ENCODE peak calls at places on chromosomes 3 and 15, in six cellular contexts. C is K562, B is HepG2, W is endothelial cell of umbilical vein, L is A549, K is GM12878. N is an unnamed sample.

GRCh38 chr3:9826815-9827574 is 16.8 kb downstream of the RPUSD3 start:
- DNase-seq in C (no peak), B (peak; percentile 29), W (no peak), L (peak; percentile 44), K (no peak), N (peak; percentile 69)

GRCh38 chr15:99507732-99508571 is 57.8 kb upstream of the MEF2A start:
- DNase-seq in C (no peak), B (no peak), W (no peak), L (no peak), K (no peak), N (peak; percentile 92)

GRCh38 chr15:77659350-77660321 is 26.9 kb upstream of the LINGO1 start:
- DNase-seq in C (peak; percentile 91), B (peak; percentile 74), W (peak; percentile 22), L (peak; percentile 91), K (no peak), N (peak; percentile 73)

GRCh38 chr3:154976072-154976983 is 103.8 kb upstream of the MME start:
- DNase-seq in C (no peak), B (no peak), W (no peak), L (no peak), K (no peak), N (no peak)

GRCh38 chr15:32641517-32642059 is at the start of gene SCG5:
- DNase-seq in C (peak; percentile 75), B (no peak), W (peak; percentile 13), L (no peak), K (no peak), N (no peak)

GRCh38 chr3:106542101-106542769 is 673.4 kb upstream of the CBLB start:
- DNase-seq in C (no peak), B (no peak), W (no peak), L (no peak), K (no peak), N (peak; percentile 40)

GRCh38 chr3:147244397-147244796 is 161.9 kb downstream of the ZIC4 start:
- DNase-seq in C (no peak), B (no peak), W (no peak), L (no peak), K (no peak), N (no peak)

GRCh38 chr3:113242091-113242581 is 30.8 kb downstream of the BOC start:
- DNase-seq in C (no peak), B (no peak), W (no peak), L (no peak), K (no peak), N (peak; percentile 86)

GRCh38 chr3:45365060-45365459 is 23.3 kb upstream of the LARS2 start:
- DNase-seq in C (no peak), B (no peak), W (no peak), L (no peak), K (no peak), N (no peak)

GRCh38 chr3:186440850-186441249 is 78.8 kb upstream of the DGKG start:
- DNase-seq in C (no peak), B (no peak), W (no peak), L (no peak), K (no peak), N (no peak)

GRCh38 chr15:96171842-96172241 is 158.7 kb upstream of the NR2F2 start:
- DNase-seq in C (no peak), B (peak; percentile 79), W (no peak), L (no peak), K (no peak), N (no peak)

GRCh38 chr3:119794401-119794800 is 12.5 kb downstream of the NR1I2 start:
- DNase-seq in C (no peak), B (no peak), W (no peak), L (no peak), K (no peak), N (no peak)

GRCh38 chr3:57756528-57757401 is 656 bp downstream of the SLMAP start:
- DNase-seq in C (peak; percentile 35), B (peak; percentile 40), W (peak; percentile 56), L (peak; percentile 30), K (no peak), N (peak; percentile 74)

GRCh38 chr15:35000511-35000910 is 12.4 kb upstream of the ZNF770 start:
- DNase-seq in C (no peak), B (no peak), W (no peak), L (peak; percentile 59), K (no peak), N (peak; percentile 57)

GRCh38 chr3:140031170-140031569 is 96.2 kb downstream of the CLSTN2 start:
- DNase-seq in C (no peak), B (no peak), W (no peak), L (no peak), K (no peak), N (no peak)

GRCh38 chr15:62606376-62607164 is 436.0 kb upstream of the TPM1 start:
- DNase-seq in C (no peak), B (no peak), W (no peak), L (peak; percentile 52), K (no peak), N (no peak)

GRCh38 chr3:120506076-120506827 is 55.5 kb upstream of the FSTL1 start:
- DNase-seq in C (no peak), B (peak; percentile 7), W (peak; percentile 23), L (no peak), K (no peak), N (no peak)

GRCh38 chr3:72310028-72310987 is 525.4 kb upstream of the PROK2 start:
- DNase-seq in C (peak; percentile 30), B (peak; percentile 16), W (peak; percentile 97), L (no peak), K (peak; percentile 84), N (peak; percentile 95)

GRCh38 chr3:49158108-49158709 is 7.9 kb downstream of the CCDC71 start:
- DNase-seq in C (peak; percentile 35), B (peak; percentile 74), W (no peak), L (no peak), K (peak; percentile 13), N (peak; percentile 67)

GRCh38 chr3:126197854-126198584 is 17.6 kb upstream of the ALDH1L1 start:
- DNase-seq in C (peak; percentile 60), B (peak; percentile 62), W (peak; percentile 66), L (peak; percentile 63), K (no peak), N (peak; percentile 67)

GRCh38 chr3:56118968-56119367 is 349.3 kb downstream of the ERC2 start:
- DNase-seq in C (no peak), B (no peak), W (no peak), L (no peak), K (no peak), N (no peak)

GRCh38 chr3:158313344-158313927 is 203.5 kb downstream of the RSRC1 start:
- DNase-seq in C (peak; percentile 17), B (peak; percentile 31), W (peak; percentile 43), L (peak; percentile 8), K (no peak), N (peak; percentile 51)

DNA sequence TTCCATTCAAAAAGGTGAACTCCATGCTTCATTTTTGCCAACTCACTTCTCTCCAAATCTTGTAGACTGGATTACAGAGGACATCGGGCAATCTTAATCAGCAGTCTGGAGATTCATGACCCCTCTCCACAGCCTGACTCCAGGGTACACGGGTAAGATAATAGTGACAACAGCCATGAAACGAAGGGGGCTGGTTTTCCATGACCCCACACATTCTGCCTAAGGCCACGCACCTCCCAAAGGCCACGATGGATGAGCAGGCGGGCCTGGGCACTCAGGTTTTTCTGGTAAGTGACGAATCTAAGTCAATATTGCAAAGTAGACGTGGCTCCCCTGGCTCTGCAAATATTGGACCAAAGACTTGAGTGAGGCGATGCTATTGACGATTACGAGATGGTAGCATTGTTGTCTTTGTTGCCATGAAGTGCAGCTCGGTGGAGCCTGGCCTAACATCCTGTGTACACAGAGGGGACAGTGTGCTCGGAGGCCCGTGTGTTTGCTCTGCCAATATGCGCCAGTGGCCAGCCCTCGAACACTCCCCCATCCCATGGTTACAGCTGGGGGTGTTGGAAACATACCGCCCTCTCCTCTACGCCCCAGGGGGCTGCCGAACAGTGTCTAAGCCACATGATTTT is 119.1 kb downstream of the OPA1 start:
- DNase-seq in C (no peak), B (peak; percentile 99), W (no peak), L (no peak), K (no peak), N (no peak)
- TF ChIP-seq MAX in C (no peak), B (peak; percentile 90), W (no peak), L (no peak), K (no peak), N (no peak)

GRCh38 chr3:12941495-12942023 is 100.2 kb upstream of the RPL32 start:
- DNase-seq in C (no peak), B (no peak), W (no peak), L (no peak), K (no peak), N (no peak)

GRCh38 chr3:12939137-12939536 is 97.8 kb upstream of the RPL32 start:
- DNase-seq in C (no peak), B (no peak), W (no peak), L (no peak), K (no peak), N (no peak)

GRCh38 chr3:12943124-12944021 is 102.0 kb upstream of the RPL32 start:
- DNase-seq in C (no peak), B (no peak), W (no peak), L (no peak), K (no peak), N (no peak)

GRCh38 chr3:12938258-12938711 is 96.9 kb upstream of the RPL32 start:
- DNase-seq in C (no peak), B (no peak), W (no peak), L (no peak), K (no peak), N (no peak)

DNA sequence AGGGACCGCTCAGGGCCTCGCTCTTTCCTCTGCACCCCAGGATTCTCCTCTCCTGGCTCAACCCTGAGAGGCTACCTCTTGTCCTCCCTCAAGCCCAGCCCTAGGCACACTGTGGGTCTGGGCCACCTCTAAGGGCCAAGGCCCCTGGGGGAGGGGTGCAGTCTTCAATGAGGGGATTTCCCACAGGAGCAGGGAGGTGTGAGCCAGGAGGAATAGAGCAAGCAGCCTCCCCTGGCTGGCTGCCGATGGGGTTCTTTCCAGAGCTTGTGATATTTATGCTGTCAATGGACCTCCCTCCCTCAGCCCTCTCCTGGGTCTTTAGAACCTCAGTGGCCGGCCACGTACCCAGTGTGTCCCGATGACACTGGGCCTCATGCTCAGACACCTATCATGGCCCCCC is 99.5 kb upstream of the RPL32 start:
- DNase-seq in C (no peak), B (no peak), W (no peak), L (no peak), K (no peak), N (no peak)
- TF ChIP-seq POLR2A in C (no peak), B (no peak), W (no peak), L (no peak), K (no peak), N (no peak)

GRCh38 chr3:168094877-168095610 is 680 bp downstream of the GOLIM4 start:
- DNase-seq in C (peak; percentile 68), B (peak; percentile 75), W (peak; percentile 72), L (peak; percentile 44), K (peak; percentile 30), N (peak; percentile 84)
- TF ChIP-seq MYC in C (peak; percentile 4), B (peak; percentile 1), W (no peak), L (no peak), K (peak; percentile 40), N (peak; percentile 13)

DNA sequence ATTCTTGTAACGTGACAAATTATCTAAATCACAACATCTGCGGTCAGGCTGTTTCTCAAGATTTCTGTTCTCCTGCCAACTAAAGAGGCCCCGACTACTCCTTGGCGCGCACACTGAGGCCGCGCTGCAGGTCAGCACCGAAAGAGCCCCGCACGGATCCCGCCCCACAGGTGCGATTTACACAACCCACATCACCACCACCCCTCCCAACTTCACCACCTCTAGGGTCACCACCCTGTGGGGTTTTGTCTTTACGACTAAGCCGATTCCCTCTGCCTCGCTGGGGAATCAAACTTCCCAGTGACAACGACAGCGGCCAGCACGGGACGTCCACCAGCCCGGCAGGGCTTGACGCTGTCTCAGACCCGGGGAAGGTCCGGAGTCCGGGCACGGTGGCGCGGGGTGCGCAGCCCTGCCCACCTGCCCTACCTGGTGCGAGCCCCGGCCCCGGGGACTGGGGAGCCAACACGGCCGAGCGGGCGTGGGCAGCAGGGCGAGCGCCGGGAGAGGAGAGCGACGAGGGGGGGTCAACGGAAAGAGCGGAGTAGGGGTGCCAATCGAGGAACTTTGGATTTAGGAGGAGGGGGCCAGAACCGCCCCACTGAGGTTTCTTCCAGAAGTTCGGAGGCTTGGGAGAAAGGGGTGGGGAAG is 764 bp downstream of the UACA start:
- DNase-seq in C (no peak), B (no peak), W (peak; percentile 59), L (peak; percentile 53), K (no peak), N (peak; percentile 27)
- TF ChIP-seq MAX in C (no peak), B (peak; percentile 13), W (no peak), L (peak; percentile 35), K (no peak), N (no peak)

N was measured in NB4.